ENCODE peak calls at places on chromosomes 16 and 17, in ten cellular contexts. C is H1, X is choroid plexus epithelial cell, L is brain microvascular endothelial cell, D is HL-60, K is right lobe of liver, P is A549, U is AG10803, H is skeletal muscle cell, J is thoracic aorta. T is an unnamed sample.

GRCh38 chr17:5533486-5534315 is 47.3 kb downstream of the MIS12 start:
- DNase-seq in X (peak), H (no peak), C (no peak), J (no peak), K (no peak), L (peak), D (no peak), U (no peak), P (no peak), T (no peak)

GRCh38 chr17:7252176-7253043 is at the start of gene ELP5:
- DNase-seq in D (peak), H (peak), K (peak), J (peak), U (peak), C (peak), X (peak), P (peak), L (peak), T (peak)

GRCh38 chr17:77875881-77876509 is 82.5 kb upstream of the TNRC6C start:
- DNase-seq in L (peak), D (no peak), U (peak), H (no peak), K (no peak), P (peak), X (no peak), J (no peak), C (no peak), T (no peak)

GRCh38 chr17:57073626-57074025 is 11.4 kb upstream of the AKAP1 start:
- DNase-seq in C (no peak), H (no peak), L (no peak), J (no peak), D (no peak), K (no peak), X (no peak), P (no peak), U (no peak), T (no peak)

GRCh38 chr16:10579965-10580918 is at the start of gene EMP2:
- DNase-seq in D (no peak), X (peak), K (peak), J (peak), P (peak), H (no peak), L (peak), U (peak), C (peak), T (peak)

GRCh38 chr16:30473231-30474061 is 904 bp downstream of the ITGAL start:
- DNase-seq in C (no peak), D (peak), X (no peak), P (no peak), L (no peak), U (no peak), K (peak), H (no peak), J (no peak), T (peak)

GRCh38 chr17:9258115-9259020 is 237.1 kb downstream of the NTN1 start:
- DNase-seq in H (no peak), P (no peak), J (no peak), X (no peak), D (no peak), C (no peak), K (no peak), L (no peak), U (no peak), T (peak)

GRCh38 chr16:566475-567361 is at the start of gene NHLRC4:
- DNase-seq in X (peak), D (peak), K (peak), C (no peak), J (no peak), L (peak), H (no peak), U (peak), P (no peak), T (peak)

GRCh38 chr17:80031691-80032480 is 3.8 kb downstream of the TBC1D16 start:
- DNase-seq in U (no peak), D (no peak), J (no peak), C (no peak), L (no peak), K (no peak), P (no peak), X (no peak), H (no peak), T (no peak)

GRCh38 chr17:6660765-6661463 is 9.4 kb downstream of the C17orf100 start:
- DNase-seq in D (no peak), J (no peak), K (no peak), C (no peak), L (no peak), X (no peak), H (no peak), P (no peak), U (no peak), T (no peak)

GRCh38 chr16:27408012-27408601 is 6.1 kb downstream of the IL21R start:
- DNase-seq in P (no peak), U (peak), J (no peak), L (peak), D (no peak), H (peak), X (peak), C (no peak), K (no peak), T (no peak)

GRCh38 chr17:67139784-67140665 is 95.7 kb downstream of the CACNG1 start:
- DNase-seq in D (no peak), J (no peak), H (peak), C (no peak), K (no peak), P (no peak), L (no peak), U (peak), X (peak), T (peak)

GRCh38 chr17:42247734-42248133 is 28.5 kb downstream of the STAT5B start:
- DNase-seq in H (no peak), U (peak), P (no peak), X (peak), J (no peak), K (no peak), C (no peak), D (peak), L (peak), T (no peak)

GRCh38 chr17:79019631-79020584 is 4.1 kb upstream of the C1QTNF1 start:
- DNase-seq in X (peak), D (no peak), C (no peak), P (peak), J (peak), H (peak), K (peak), L (peak), U (peak), T (peak)

GRCh38 chr17:47948706-47949196 is 7.4 kb downstream of the PNPO start:
- DNase-seq in J (no peak), U (no peak), D (no peak), K (peak), P (peak), H (no peak), C (no peak), X (no peak), L (no peak), T (no peak)

GRCh38 chr16:58661199-58661830 is 23.3 kb downstream of the SLC38A7 start:
- DNase-seq in H (peak), K (no peak), L (peak), J (peak), P (peak), D (no peak), X (peak), C (no peak), U (peak), T (peak)

GRCh38 chr17:31787857-31788570 is 71.0 kb downstream of the COPRS start:
- DNase-seq in D (no peak), C (no peak), H (peak), K (no peak), U (peak), J (peak), L (peak), X (peak), P (no peak), T (no peak)

GRCh38 chr17:45666641-45667040 is 117.5 kb upstream of the CRHR1 start:
- DNase-seq in C (no peak), K (no peak), D (no peak), L (no peak), P (no peak), X (no peak), H (no peak), U (no peak), J (no peak), T (no peak)

GRCh38 chr16:88651276-88651988 is 579 bp upstream of the CYBA start:
- DNase-seq in J (no peak), D (no peak), K (peak), L (peak), P (no peak), H (no peak), U (no peak), C (no peak), X (peak), T (no peak)

GRCh38 chr17:29587591-29587990 is 1.9 kb downstream of the GIT1 start:
- DNase-seq in X (no peak), L (no peak), C (no peak), P (no peak), H (no peak), D (no peak), K (peak), U (no peak), J (no peak), T (no peak)

GRCh38 chr16:1053700-1054368 is 18.7 kb upstream of the SSTR5 start:
- DNase-seq in D (no peak), H (no peak), L (no peak), J (no peak), P (no peak), K (no peak), U (no peak), C (no peak), X (no peak), T (no peak)

GRCh38 chr17:50863221-50863843 is 2.8 kb downstream of the TOB1 start:
- DNase-seq in J (no peak), D (no peak), X (peak), K (peak), U (no peak), L (no peak), H (no peak), P (no peak), C (peak), T (peak)

GRCh38 chr16:386641-387156 is 4.9 kb upstream of the PGAP6 start:
- DNase-seq in K (no peak), L (no peak), U (no peak), H (no peak), X (no peak), D (no peak), P (no peak), J (no peak), C (no peak), T (no peak)

GRCh38 chr17:77235370-77236080 is 94.8 kb downstream of the SEC14L1 start:
- DNase-seq in L (peak), J (no peak), P (no peak), H (peak), K (no peak), U (peak), C (no peak), D (no peak), X (peak), T (no peak)

GRCh38 chr17:78904371-78904770 is 1.4 kb upstream of the CEP295NL start:
- DNase-seq in K (no peak), L (no peak), D (no peak), H (no peak), C (no peak), X (no peak), U (no peak), J (no peak), P (no peak), T (no peak)

GRCh38 chr16:22373662-22374310 is 633 bp downstream of the CDR2 start:
- DNase-seq in U (no peak), C (no peak), H (no peak), D (no peak), K (peak), L (no peak), X (no peak), J (no peak), P (no peak), T (peak)

GRCh38 chr17:7837375-7838290 is 3.6 kb downstream of the KDM6B start:
- DNase-seq in L (no peak), P (no peak), D (no peak), H (no peak), U (no peak), K (no peak), C (no peak), J (no peak), X (peak), T (no peak)

GRCh38 chr17:58667934-58668597 is 23.8 kb downstream of the TEX14 start:
- DNase-seq in D (no peak), K (no peak), J (no peak), C (no peak), X (peak), L (peak), P (no peak), U (no peak), H (no peak), T (no peak)

GRCh38 chr17:48505788-48506187 is 25.0 kb downstream of the HOXB1 start:
- DNase-seq in C (no peak), P (peak), L (peak), J (no peak), H (peak), U (peak), K (no peak), D (peak), X (peak), T (no peak)

GRCh38 chr16:1812732-1813163 is 13.9 kb downstream of the HAGH start:
- DNase-seq in P (peak), K (peak), H (peak), L (peak), C (no peak), X (peak), U (peak), D (peak), J (no peak), T (peak)

GRCh38 chr17:40069751-40070643 is 7.2 kb downstream of the THRA start:
- DNase-seq in H (no peak), U (no peak), L (peak), C (no peak), P (peak), J (no peak), K (no peak), X (peak), D (no peak), T (peak)

GRCh38 chr17:45147581-45148182 is 593 bp upstream of the HEXIM1 start:
- DNase-seq in K (peak), X (peak), D (peak), L (peak), H (peak), U (peak), P (peak), C (peak), J (no peak), T (no peak)

GRCh38 chr16:48734220-48734619 is 124.2 kb upstream of the N4BP1 start:
- DNase-seq in P (no peak), H (no peak), J (no peak), X (no peak), L (no peak), K (no peak), C (no peak), D (no peak), U (no peak), T (no peak)

DNA sequence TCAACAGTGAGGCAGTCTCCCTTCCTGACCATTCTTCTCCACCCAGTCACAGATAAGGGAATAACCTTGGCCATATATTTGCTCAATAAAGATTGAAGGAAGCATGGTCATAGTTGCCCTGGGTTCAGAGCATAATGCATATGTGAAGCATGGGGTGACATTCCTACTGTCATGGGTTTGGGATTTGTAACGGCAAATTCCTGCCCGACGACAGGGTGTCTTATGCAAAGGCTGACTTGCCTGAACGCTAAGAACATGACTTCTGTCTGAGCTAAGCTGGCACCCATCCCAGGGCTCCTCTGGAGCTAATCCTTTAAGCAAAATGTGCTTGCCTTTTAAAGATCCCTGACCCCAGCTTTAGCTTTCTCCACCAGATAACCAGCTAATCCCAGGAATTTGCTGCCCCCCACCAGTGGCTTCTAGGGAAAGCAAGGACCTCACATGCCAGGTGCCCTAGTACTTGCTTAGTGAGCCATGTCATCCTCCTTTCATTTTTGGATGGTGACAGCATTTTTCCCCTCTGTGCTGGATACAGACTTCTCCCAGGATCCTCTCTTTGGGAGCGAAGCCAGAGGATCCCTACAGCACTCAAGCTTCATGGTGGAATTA is 11.7 kb downstream of the SLC7A6OS start:
- DNase-seq in D (no peak), K (no peak), C (no peak), H (no peak), U (peak), P (no peak), L (peak), X (peak), J (no peak), T (no peak)
- H3K4me3 ChIP-seq in D (no peak), K (no peak), C (no peak), H (no peak), U (no peak), P (no peak), L (no peak), X (no peak), J (no peak), T (no peak)

DNA sequence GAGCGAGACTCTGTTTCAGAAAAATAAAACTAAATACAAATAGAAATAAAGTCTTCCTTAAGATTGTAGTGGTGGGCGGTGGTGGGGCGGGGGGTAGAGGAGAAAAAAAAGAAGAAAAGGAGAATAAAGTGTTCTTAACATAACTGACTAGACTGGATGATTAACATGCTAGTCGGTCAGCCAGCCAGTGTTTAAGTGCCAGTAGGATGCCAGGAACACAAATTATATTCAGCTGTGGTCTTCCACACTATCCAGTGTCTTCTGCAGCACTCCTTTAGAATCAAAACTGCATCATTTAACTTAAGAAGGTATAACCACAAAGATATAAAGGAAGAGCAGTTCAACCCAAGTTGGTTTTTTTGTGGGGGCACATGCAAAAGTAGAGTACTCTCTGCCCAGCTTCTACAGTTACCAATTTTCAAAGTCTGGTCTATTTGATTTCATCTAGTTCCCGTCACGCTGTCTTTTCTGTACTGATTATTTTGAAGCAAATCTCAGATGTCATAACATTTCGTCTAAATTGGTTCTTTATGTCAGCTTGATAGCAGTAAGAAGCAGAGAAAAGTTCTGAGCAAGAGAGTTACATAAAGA is 15.8 kb downstream of the HEATR3 start:
- DNase-seq in P (no peak), J (no peak), C (no peak), L (no peak), U (peak), X (no peak), D (no peak), K (no peak), H (no peak), T (no peak)
- H3K4me3 ChIP-seq in P (no peak), J (no peak), C (no peak), L (no peak), U (no peak), X (no peak), D (no peak), K (no peak), H (no peak), T (no peak)

DNA sequence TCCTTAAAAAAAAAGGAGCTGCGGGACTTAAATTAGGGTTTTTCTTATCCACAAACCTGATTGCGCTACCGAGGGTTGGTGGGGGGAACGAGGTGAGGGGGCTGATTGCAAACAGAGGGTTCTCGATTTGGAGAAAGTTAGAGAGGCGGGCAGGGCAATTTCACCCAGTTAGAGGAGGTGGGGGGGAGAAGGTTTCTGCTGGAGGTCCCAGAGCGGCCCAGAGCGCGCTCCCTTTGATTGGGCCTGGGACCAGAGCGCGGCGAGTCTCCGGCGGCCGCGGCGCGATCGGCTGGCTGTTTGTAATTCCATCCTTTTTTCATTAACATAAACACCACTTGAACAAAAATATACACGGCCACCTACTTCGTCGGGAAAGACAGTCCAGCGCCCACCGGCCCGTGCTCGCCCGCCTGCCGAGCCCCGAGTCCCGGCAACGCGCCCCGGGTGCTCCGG is 13.4 kb upstream of the FOXF1 start:
- DNase-seq in D (no peak), H (no peak), X (no peak), U (no peak), P (no peak), K (no peak), J (no peak), L (no peak), C (no peak), T (peak)
- H3K4me3 ChIP-seq in D (no peak), H (no peak), X (no peak), U (no peak), P (no peak), K (no peak), J (no peak), L (no peak), C (no peak), T (no peak)

DNA sequence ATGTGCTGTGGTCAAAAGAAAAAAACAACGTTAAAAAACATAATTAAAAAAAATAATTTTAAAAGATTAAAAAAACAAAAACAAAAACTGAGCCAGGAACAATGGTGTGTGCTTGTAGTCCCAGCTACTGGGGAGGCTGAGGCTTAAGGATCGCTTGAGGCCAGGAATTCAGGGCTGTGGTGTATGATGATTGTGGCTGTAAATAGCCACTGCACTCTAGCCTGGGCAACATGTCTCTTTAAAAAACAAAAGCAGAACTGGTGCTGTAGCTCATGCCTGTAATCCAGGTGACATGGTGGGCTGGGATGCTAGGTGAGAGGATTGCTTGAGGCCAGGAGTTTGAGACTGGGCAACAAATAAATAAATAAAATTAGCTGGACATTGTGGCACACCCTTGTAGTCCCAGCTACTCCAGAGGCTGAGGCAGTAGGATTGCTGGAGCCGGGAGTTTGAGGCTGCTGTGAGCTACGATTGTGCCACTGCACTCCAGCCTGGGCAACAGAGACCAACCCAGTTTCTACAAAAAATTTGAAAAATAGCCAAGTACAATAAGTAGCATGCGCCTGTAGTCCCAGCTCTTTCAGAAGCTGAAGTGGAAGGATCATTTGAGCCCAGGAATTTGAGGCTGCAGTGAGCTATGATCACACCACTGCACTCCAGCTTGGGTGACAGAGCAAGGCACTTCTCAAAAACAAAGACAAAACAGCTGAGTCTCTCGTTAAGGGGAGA is 43.6 kb downstream of the NFATC3 start:
- DNase-seq in U (peak), J (no peak), C (no peak), D (no peak), P (no peak), L (peak), X (peak), H (no peak), K (no peak), T (no peak)
- H3K4me3 ChIP-seq in U (no peak), J (no peak), C (no peak), D (no peak), P (no peak), L (no peak), X (no peak), H (no peak), K (no peak), T (no peak)

DNA sequence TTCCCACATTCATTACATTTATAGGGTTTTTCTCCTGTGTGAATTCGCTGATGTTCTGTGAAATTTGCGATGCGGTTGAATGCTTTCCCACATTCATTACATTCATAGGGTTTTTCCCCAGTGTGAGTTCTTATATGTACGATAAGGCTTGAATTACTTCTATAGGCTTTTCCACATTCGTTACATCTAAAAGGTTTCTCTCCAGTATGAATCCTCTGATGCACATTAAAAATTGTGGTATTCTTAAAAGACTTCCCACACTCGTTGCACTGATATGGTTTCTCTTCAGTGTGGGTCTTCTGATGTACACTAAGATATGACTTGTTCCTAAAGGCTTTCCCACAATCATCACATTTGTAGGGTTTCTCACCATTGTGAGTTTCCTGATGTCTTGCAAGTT is 30.4 kb downstream of the ZNF624 start:
- DNase-seq in X (no peak), H (no peak), C (no peak), L (no peak), K (no peak), U (no peak), J (no peak), P (no peak), D (no peak), T (no peak)
- H3K4me3 ChIP-seq in X (no peak), H (no peak), C (no peak), L (no peak), K (no peak), U (no peak), J (no peak), P (no peak), D (no peak), T (no peak)

GRCh38 chr17:64500487-64500859 is 3.6 kb upstream of the POLG2 start:
- DNase-seq in X (no peak), U (no peak), P (no peak), C (no peak), D (peak), J (no peak), L (no peak), K (no peak), H (no peak), T (no peak)
- H3K4me3 ChIP-seq in X (no peak), U (no peak), P (no peak), C (no peak), D (no peak), J (no peak), L (no peak), K (no peak), H (no peak), T (no peak)